ENCODE peak calls at places on chromosomes 4 and X, in ten cellular contexts. L is heart left ventricle, O is ovary, A is HCT116, C is Peyer's patch, I is spleen, W is upper lobe of left lung, B is endothelial cell of umbilical vein, F is esophagus squamous epithelium, H is IMR-90. X is an unnamed sample.

GRCh38 chr4:46506876-46507275 is 116.9 kb upstream of the GABRA2 start:
- DNase-seq in L (no peak), O (no peak), A (no peak), C (no peak), I (no peak), W (no peak), B (no peak), F (no peak), H (no peak), X (no peak)

GRCh38 chr4:56972832-56973231 is 4.6 kb downstream of the NOA1 start:
- DNase-seq in L (no peak), O (no peak), A (no peak), C (no peak), I (no peak), W (no peak), B (no peak), F (no peak), H (no peak), X (no peak)

GRCh38 chrX:85345523-85345922 is 33.9 kb downstream of the POF1B start:
- DNase-seq in L (no peak), O (no peak), A (no peak), C (no peak), I (no peak), W (no peak), B (no peak), F (no peak), H (no peak), X (no peak)

GRCh38 chr4:86160423-86160822 is 199.4 kb downstream of the MAPK10 start:
- DNase-seq in L (no peak), O (no peak), A (no peak), C (no peak), I (no peak), W (no peak), B (no peak), F (no peak), H (no peak), X (no peak)

GRCh38 chr4:109511414-109511813 is 48.6 kb upstream of the MCUB start:
- DNase-seq in L (no peak), O (no peak), A (no peak), C (no peak), I (no peak), W (no peak), B (peak; percentile 24), F (no peak), H (no peak), X (no peak)

GRCh38 chr4:184310171-184310567 is 92.5 kb upstream of the ENPP6 start:
- DNase-seq in L (no peak), O (no peak), A (no peak), C (peak; percentile 69), I (peak; percentile 87), W (peak; percentile 74), B (peak; percentile 28), F (no peak), H (no peak), X (no peak)

GRCh38 chr4:98529970-98530569 is 128.3 kb downstream of the TSPAN5 start:
- DNase-seq in L (no peak), O (no peak), A (no peak), C (no peak), I (no peak), W (no peak), B (no peak), F (no peak), H (no peak), X (no peak)

GRCh38 chr4:112550728-112551127 is 34.7 kb upstream of the NEUROG2 start:
- DNase-seq in L (no peak), O (no peak), A (no peak), C (no peak), I (no peak), W (no peak), B (no peak), F (no peak), H (peak; percentile 86), X (no peak)

GRCh38 chr4:81605278-81605677 is 133.6 kb upstream of the RASGEF1B start:
- DNase-seq in L (no peak), O (no peak), A (no peak), C (no peak), I (no peak), W (no peak), B (no peak), F (no peak), H (no peak), X (no peak)

GRCh38 chrX:154419688-154420401 is 8.5 kb downstream of the TAFAZZIN start:
- DNase-seq in L (peak; percentile 70), O (no peak), A (no peak), C (no peak), I (no peak), W (no peak), B (no peak), F (no peak), H (no peak), X (no peak)

GRCh38 chr4:130077275-130077674 is 981.3 kb downstream of the C4orf33 start:
- DNase-seq in L (no peak), O (no peak), A (no peak), C (no peak), I (no peak), W (no peak), B (peak; percentile 27), F (no peak), H (no peak), X (no peak)

GRCh38 chr4:65498606-65499005 is 171.7 kb downstream of the EPHA5 start:
- DNase-seq in L (no peak), O (no peak), A (no peak), C (no peak), I (no peak), W (no peak), B (no peak), F (no peak), H (no peak), X (no peak)

DNA sequence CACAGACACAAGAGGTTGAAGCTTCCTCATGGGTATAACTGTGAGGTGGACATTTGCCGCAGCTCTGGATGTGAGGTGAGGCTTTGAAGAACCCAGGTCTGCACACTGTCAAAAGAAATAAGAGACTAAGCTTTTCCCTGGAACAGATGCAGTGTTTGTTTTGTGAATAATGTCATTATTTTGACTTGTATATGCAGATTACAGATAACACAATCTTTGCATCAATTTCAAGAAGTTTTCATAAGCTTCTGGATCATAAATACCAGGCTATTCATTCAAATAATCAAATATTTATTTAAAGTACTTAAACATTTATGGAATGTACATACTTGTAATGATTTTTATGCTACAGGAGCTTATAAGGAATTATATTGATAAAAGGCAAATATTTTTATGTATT is 174.8 kb downstream of the EPHA5 start:
- DNase-seq in L (no peak), O (no peak), A (no peak), C (no peak), I (no peak), W (no peak), B (no peak), F (no peak), H (no peak), X (no peak)
- TF ChIP-seq POLR2A in L (no peak), O (no peak), A (no peak), C (no peak), I (no peak), W (no peak), B (no peak), F (no peak), H (no peak), X (no peak)

GRCh38 chr4:72529144-72529822 is 39.7 kb downstream of the ADAMTS3 start:
- DNase-seq in L (no peak), O (no peak), A (no peak), C (no peak), I (no peak), W (no peak), B (no peak), F (no peak), H (no peak), X (no peak)

GRCh38 chr4:72531322-72531721 is 37.7 kb downstream of the ADAMTS3 start:
- DNase-seq in L (no peak), O (no peak), A (no peak), C (no peak), I (no peak), W (no peak), B (no peak), F (no peak), H (no peak), X (no peak)

GRCh38 chr4:72536443-72536842 is 32.6 kb downstream of the ADAMTS3 start:
- DNase-seq in L (no peak), O (no peak), A (no peak), C (no peak), I (no peak), W (no peak), B (no peak), F (no peak), H (no peak), X (no peak)

GRCh38 chr4:72527038-72527646 is 41.9 kb downstream of the ADAMTS3 start:
- DNase-seq in L (no peak), O (no peak), A (no peak), C (no peak), I (no peak), W (no peak), B (no peak), F (no peak), H (no peak), X (no peak)

GRCh38 chr4:72531768-72532290 is 37.2 kb downstream of the ADAMTS3 start:
- DNase-seq in L (no peak), O (no peak), A (no peak), C (no peak), I (no peak), W (no peak), B (no peak), F (no peak), H (no peak), X (no peak)
- H3K36me3 ChIP-seq in L (no peaks in the 10 kb centered on the region), O (no peaks in the 10 kb centered on the region), A (no peaks in the 10 kb centered on the region), C (no peaks in the 10 kb centered on the region), I (no peaks in the 10 kb centered on the region), W (no peaks in the 10 kb centered on the region), B (no peaks in the 10 kb centered on the region), F (no peaks in the 10 kb centered on the region), H (no peaks in the 10 kb centered on the region), X (no peaks in the 10 kb centered on the region)

GRCh38 chr4:173191623-173192041 is 23.0 kb downstream of the GALNT7 start:
- DNase-seq in L (no peak), O (no peak), A (no peak), C (no peak), I (no peak), W (no peak), B (peak; percentile 81), F (no peak), H (peak; percentile 52), X (no peak)
- H3K27ac ChIP-seq in L (no peak overlapping the region), O (no peak overlapping the region), A (peak overlapping the region; percentile 68), C (peak overlapping the region; percentile 80), I (no peak overlapping the region), W (no peak overlapping the region), B (peak overlapping the region; percentile 62), F (peak overlapping the region; percentile 53), H (no peak overlapping the region), X (no peak overlapping the region)

DNA sequence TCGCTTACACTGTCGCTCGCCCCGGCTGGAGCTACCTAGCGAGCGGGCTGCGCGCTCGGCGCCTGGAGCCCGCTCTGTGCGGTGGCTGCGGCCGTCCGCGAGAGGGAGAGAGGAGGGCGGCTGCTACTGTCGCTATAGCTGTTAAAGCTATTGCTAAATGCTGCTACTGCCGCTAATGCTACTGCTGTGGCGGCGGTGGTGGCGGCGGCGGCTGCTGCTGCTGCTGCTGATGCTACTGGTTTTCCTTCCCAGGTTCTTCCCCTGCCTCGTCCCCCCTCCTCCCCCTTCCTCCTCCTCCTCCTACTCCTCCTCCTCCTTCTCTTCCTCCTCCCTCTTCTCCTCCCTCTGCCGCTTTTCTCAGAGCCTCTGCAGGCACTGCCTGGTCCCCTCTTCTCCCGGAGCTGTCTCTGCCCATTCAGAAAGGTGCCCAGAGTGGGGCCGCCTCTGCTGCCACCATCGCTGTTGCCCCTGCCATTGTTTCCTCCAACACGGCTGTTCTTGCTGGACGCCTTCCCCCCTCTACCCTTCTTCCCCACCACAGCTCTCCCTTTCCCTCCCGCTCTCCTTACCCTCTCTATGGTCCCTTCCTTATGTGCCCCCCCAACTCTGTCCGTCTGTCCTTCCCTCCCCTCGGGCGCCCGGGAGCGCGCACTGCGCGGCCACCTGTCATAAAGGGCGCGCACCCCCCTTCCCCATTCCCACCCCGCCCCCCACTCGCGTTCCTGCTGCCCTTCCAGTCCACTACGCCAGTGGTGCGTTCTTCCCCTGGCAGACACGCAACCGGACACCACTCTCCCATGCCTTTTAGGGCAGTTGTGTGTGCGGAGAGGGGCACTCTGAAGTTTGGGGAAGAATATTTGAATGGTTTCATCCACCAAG is at the start of gene NEXMIF:
- DNase-seq in L (peak; percentile 25), O (peak; percentile 20), A (no peak), C (no peak), I (peak; percentile 79), W (peak; percentile 83), B (no peak), F (no peak), H (no peak), X (no peak)
- TF ChIP-seq POLR2A in L (no peak), O (no peak), A (no peak), C (no peak), I (no peak), W (no peak), B (no peak), F (no peak), H (no peak), X (no peak)

X was measured in suprapubic skin.